ENCODE peak calls at places on chromosomes 16 and 17, in eight cellular contexts. Q is body of pancreas, F is HCT116, J is tibial nerve, S is adrenal gland, C is colonic mucosa, R is lower lobe of right lung, W is GM23248. M is an unnamed sample.

GRCh38 chr16:86988920-86989715 is 328.1 kb downstream of the C16orf95 start:
- DNase-seq in F (no peak), J (no peak), R (no peak), S (no peak), Q (no peak), C (no peak), W (no peak), M (peak)

GRCh38 chr17:10063730-10064221 is 134.6 kb downstream of the GAS7 start:
- DNase-seq in J (no peak), S (peak), Q (no peak), C (no peak), W (peak), R (peak), F (no peak), M (no peak)

GRCh38 chr17:40532520-40533253 is 31.3 kb upstream of the TNS4 start:
- DNase-seq in C (no peak), F (no peak), W (no peak), R (no peak), J (peak), Q (no peak), S (no peak), M (no peak)

GRCh38 chr17:36534117-36534880 is at the start of gene MYO19:
- DNase-seq in W (peak), R (peak), J (peak), Q (peak), S (peak), C (peak), F (peak), M (peak)

GRCh38 chr16:59633996-59634579 is 900.0 kb upstream of the GOT2 start:
- DNase-seq in C (no peak), J (no peak), R (no peak), S (no peak), F (no peak), W (peak), Q (no peak), M (no peak)

GRCh38 chr17:35891273-35891672 is 11.1 kb upstream of the CCL5 start:
- DNase-seq in C (no peak), R (no peak), W (no peak), J (no peak), Q (no peak), F (no peak), S (no peak), M (no peak)

GRCh38 chr16:80158766-80159165 is 382.0 kb upstream of the DYNLRB2 start:
- DNase-seq in F (no peak), R (no peak), W (peak), J (no peak), Q (no peak), C (no peak), S (no peak), M (no peak)

GRCh38 chr17:34499576-34499975 is 79.8 kb upstream of the TMEM132E start:
- DNase-seq in C (no peak), F (no peak), W (peak), J (no peak), S (no peak), Q (no peak), R (no peak), M (no peak)

GRCh38 chr16:22979038-22979437 is 165.1 kb downstream of the HS3ST2 start:
- DNase-seq in F (no peak), C (no peak), Q (no peak), S (no peak), W (no peak), J (no peak), R (no peak), M (no peak)

GRCh38 chr17:77315010-77315409 is 174.2 kb downstream of the SEC14L1 start:
- DNase-seq in C (no peak), J (no peak), W (no peak), F (no peak), R (peak), S (no peak), Q (no peak), M (no peak)

GRCh38 chr16:77193377-77193776 is 2.4 kb downstream of the MON1B start:
- DNase-seq in W (no peak), C (no peak), S (no peak), J (no peak), Q (no peak), F (no peak), R (no peak), M (no peak)

GRCh38 chr16:48206594-48207242 is 37.4 kb upstream of the LONP2 start:
- DNase-seq in R (no peak), S (no peak), F (no peak), C (no peak), Q (no peak), J (no peak), W (no peak), M (no peak)

GRCh38 chr17:50094753-50095616 is at the start of gene PDK2:
- DNase-seq in C (peak), W (peak), Q (peak), F (peak), J (peak), R (peak), S (peak), M (peak)

GRCh38 chr17:64219571-64219970 is 43.5 kb downstream of the TEX2 start:
- DNase-seq in W (no peak), F (no peak), R (no peak), Q (no peak), S (no peak), J (no peak), C (no peak), M (no peak)

GRCh38 chr17:194844-195602 is 13.6 kb upstream of the DOC2B start:
- DNase-seq in S (no peak), C (no peak), W (no peak), R (peak), F (no peak), Q (no peak), J (no peak), M (no peak)

GRCh38 chr17:63841350-63842172 is 924 bp downstream of the SMARCD2 start:
- DNase-seq in C (peak), R (peak), Q (peak), F (no peak), W (peak), S (peak), J (no peak), M (peak)

GRCh38 chr16:65069090-65069489 is 52.8 kb downstream of the CDH11 start:
- DNase-seq in F (no peak), R (no peak), W (peak), J (no peak), S (no peak), C (no peak), Q (no peak), M (no peak)

GRCh38 chr16:30112197-30113030 is 923 bp downstream of the GDPD3 start:
- DNase-seq in C (peak), J (no peak), Q (no peak), F (no peak), R (peak), S (peak), W (peak), M (no peak)

GRCh38 chr17:73231363-73231762 is 30.3 kb downstream of the CPSF4L start:
- DNase-seq in W (peak), S (peak), F (no peak), Q (no peak), J (no peak), R (no peak), C (peak), M (no peak)

GRCh38 chr16:30949655-30950515 is 1.0 kb downstream of the ORAI3 start:
- DNase-seq in F (peak), C (peak), S (peak), J (peak), W (peak), R (peak), Q (peak), M (peak)

GRCh38 chr17:31309525-31309924 is 4.3 kb downstream of the EVI2B start:
- DNase-seq in R (no peak), S (no peak), J (no peak), W (no peak), C (no peak), F (no peak), Q (no peak), M (no peak)

GRCh38 chr17:66904760-66905637 is 59.5 kb upstream of the CACNG4 start:
- DNase-seq in S (peak), C (no peak), Q (peak), F (no peak), J (no peak), W (peak), R (no peak), M (no peak)

GRCh38 chr16:53958481-53958880 is 254.5 kb downstream of the FTO start:
- DNase-seq in C (no peak), S (peak), R (no peak), F (no peak), W (no peak), J (no peak), Q (no peak), M (no peak)

GRCh38 chr16:12184419-12184831 is 207.9 kb downstream of the SNX29 start:
- DNase-seq in S (no peak), C (no peak), R (no peak), W (no peak), F (no peak), J (no peak), Q (no peak), M (no peak)

GRCh38 chr17:38672788-38673713 is 1.7 kb downstream of the EPOP start:
- DNase-seq in J (no peak), C (no peak), Q (no peak), S (no peak), F (no peak), R (no peak), W (no peak), M (no peak)

GRCh38 chr17:39757931-39758873 is 20.5 kb downstream of the GRB7 start:
- DNase-seq in S (no peak), R (no peak), W (peak), J (no peak), F (no peak), C (no peak), Q (no peak), M (no peak)

GRCh38 chr17:56274491-56274890 is 121.2 kb downstream of the ANKFN1 start:
- DNase-seq in W (no peak), Q (no peak), F (no peak), R (no peak), S (no peak), J (no peak), C (no peak), M (no peak)

GRCh38 chr17:39461911-39462641 is 790 bp downstream of the CDK12 start:
- DNase-seq in W (peak), S (peak), R (no peak), Q (peak), F (no peak), C (peak), J (no peak), M (no peak)

GRCh38 chr16:87822571-87822970 is 46.7 kb downstream of the SLC7A5 start:
- DNase-seq in S (no peak), Q (no peak), C (no peak), R (no peak), W (no peak), J (no peak), F (no peak), M (no peak)

GRCh38 chr17:27419156-27419555 is 37.1 kb upstream of the KSR1 start:
- DNase-seq in W (no peak), F (no peak), Q (no peak), S (no peak), C (no peak), R (no peak), J (no peak), M (no peak)

GRCh38 chr16:88629835-88630234 is 8.5 kb upstream of the IL17C start:
- DNase-seq in J (no peak), R (no peak), C (no peak), Q (no peak), F (no peak), S (no peak), W (no peak), M (no peak)

GRCh38 chr17:2828396-2829038 is 32.3 kb downstream of the RAP1GAP2 start:
- DNase-seq in Q (peak), C (peak), W (peak), R (peak), F (peak), S (peak), J (peak), M (no peak)
- H3K4me3 ChIP-seq in Q (no peak), C (no peak), W (no peak), R (no peak), F (no peak), S (no peak), J (no peak), M (no peak)

DNA sequence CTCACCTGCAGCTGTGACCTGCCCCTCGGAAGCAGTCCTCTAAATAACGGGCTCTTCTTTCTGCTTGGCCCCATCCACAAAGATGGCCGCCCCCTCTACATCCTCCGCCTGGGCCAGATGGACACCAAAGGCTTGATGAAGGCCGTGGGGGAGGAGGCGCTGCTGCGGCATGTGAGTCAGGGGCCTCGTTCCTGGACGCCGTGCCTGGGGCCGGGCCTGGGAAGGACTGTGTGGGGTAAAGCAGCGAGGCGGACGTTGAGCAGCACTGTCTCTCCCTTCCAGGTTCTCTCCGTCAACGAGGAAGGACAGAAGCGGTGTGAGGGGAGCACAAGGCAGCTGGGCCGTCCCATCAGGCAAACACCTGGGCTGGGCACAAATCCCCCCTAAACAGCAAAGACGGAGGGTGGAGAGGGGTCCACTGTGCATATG is 33.1 kb downstream of the NAGPA start:
- DNase-seq in J (no peak), S (no peak), Q (no peak), F (no peak), W (no peak), R (peak), C (no peak), M (no peak)
- H3K27ac ChIP-seq in J (no peak), S (no peak), Q (no peak), F (no peak), W (no peak), R (no peak), C (no peak), M (no peak)

GRCh38 chr17:42675348-42675983 is 1.3 kb downstream of the PLEKHH3 start:
- DNase-seq in F (no peak), S (no peak), C (no peak), Q (peak), R (no peak), J (no peak), W (no peak), M (no peak)

GRCh38 chr17:42673266-42673884 is 3.4 kb downstream of the PLEKHH3 start:
- DNase-seq in C (no peak), Q (no peak), S (no peak), F (no peak), W (no peak), J (no peak), R (no peak), M (no peak)

GRCh38 chr17:42674755-42675347 is 1.9 kb downstream of the PLEKHH3 start:
- DNase-seq in C (no peak), S (no peak), Q (peak), W (no peak), F (no peak), J (no peak), R (no peak), M (no peak)

GRCh38 chr17:42675984-42676423 is 790 bp downstream of the PLEKHH3 start:
- DNase-seq in S (peak), F (no peak), C (peak), R (peak), W (peak), Q (peak), J (no peak), M (peak)

GRCh38 chr17:42673885-42674754 is 2.7 kb downstream of the PLEKHH3 start:
- DNase-seq in F (no peak), W (peak), Q (no peak), S (peak), R (no peak), J (no peak), C (peak), M (no peak)
- H3K4me3 ChIP-seq in F (peak), W (peak), Q (peak), S (no peak), R (peak), J (peak), C (peak), M (peak)

GRCh38 chr17:2174471-2175293 is 119.8 kb downstream of the HIC1 start:
- DNase-seq in S (peak), F (no peak), J (peak), C (no peak), W (peak), Q (peak), R (peak), M (no peak)
- H3K27ac ChIP-seq in S (peak), F (no peak), J (no peak), C (peak), W (peak), Q (peak), R (peak), M (peak)

DNA sequence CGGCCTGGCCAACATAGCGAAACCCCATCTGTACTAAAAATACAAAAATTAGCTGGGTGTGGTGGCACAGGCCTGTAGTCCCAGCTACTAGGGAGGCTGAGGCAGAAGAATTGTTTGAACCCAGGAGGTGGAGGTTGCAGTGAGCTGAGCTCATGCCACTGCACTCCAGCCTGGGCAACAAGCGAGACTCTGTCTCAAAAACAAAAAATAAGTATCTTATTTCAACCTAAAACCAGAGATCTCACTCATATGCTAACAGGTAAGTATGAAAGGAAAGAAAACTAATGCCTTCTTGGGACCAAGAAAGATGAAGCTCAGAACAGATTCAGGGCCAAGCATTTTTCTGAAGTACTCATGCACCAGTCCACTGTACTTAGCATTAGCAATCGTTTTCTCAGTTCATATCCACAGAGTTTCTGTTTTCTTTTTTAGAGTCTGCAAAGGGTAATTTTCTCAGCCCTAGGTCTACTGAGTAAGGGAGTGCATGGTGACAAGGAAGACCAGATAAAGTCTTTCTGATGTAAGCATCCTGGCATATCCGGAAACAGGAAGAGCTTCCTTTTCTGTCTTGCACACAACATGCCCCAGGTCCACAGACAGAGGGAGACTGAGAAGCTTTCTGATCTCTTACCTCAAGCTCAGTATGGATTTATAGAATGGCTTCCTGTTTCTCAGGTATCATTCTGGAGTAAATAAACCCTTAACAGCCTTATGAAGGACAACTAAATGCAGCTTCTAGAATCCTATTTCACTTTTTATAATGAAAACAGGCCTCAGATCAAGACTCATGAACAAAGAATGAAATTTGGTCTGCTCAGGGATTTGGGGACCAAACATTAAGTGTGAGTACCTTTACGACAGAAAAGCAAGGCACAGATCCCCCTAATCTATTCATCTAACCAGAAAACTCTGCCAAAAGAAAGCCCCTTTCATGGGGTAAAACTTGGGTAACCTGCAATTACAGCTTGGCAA is 38.7 kb upstream of the FOXJ1 start:
- DNase-seq in R (no peak), W (peak), F (no peak), J (no peak), Q (no peak), C (no peak), S (no peak), M (no peak)
- H3K4me3 ChIP-seq in R (no peak), W (no peak), F (no peak), J (no peak), Q (no peak), C (no peak), S (no peak), M (no peak)

DNA sequence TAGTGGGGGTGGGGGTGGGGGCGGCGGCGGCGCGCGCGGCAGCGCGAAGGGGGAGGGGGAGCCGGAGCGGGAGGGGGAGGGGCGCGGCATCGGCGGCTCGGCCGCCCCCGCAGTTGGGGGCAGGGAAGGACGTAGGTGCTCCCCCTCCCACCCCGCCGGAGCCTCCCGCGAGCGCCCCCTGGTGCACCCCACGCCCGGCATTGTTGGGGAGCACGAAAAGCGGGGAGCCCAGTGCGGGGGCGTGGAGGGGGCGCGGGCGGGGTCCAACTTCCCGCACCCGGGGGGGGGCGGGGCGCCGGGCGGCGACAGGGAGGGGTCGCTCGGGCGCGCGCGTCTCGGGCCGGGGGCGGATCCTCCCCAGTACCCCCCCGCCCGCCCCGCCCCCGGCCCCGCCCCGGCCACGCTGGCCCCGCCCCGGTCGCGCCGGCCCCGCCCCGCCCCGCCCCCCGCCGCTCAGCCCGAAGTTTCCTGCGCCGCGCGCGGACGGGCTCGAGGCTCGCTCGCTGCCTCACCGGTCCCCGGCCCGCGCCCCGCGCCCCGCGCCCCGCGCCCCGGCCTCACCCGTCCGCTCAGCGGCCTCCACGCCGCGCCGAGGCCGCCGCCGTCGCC is at the start of gene CACNA1H:
- DNase-seq in W (peak), Q (no peak), C (no peak), F (no peak), J (no peak), R (no peak), S (peak), M (no peak)
- H3K27ac ChIP-seq in W (no peak), Q (no peak), C (peak), F (peak), J (no peak), R (no peak), S (no peak), M (no peak)

GRCh38 chr17:41813039-41813680 is 356 bp downstream of the FKBP10 start:
- DNase-seq in S (no peak), F (no peak), J (no peak), W (peak), Q (no peak), R (no peak), C (no peak), M (no peak)
- H3K4me3 ChIP-seq in S (no peak), F (peak), J (peak), W (peak), Q (no peak), R (peak), C (peak), M (peak)

DNA sequence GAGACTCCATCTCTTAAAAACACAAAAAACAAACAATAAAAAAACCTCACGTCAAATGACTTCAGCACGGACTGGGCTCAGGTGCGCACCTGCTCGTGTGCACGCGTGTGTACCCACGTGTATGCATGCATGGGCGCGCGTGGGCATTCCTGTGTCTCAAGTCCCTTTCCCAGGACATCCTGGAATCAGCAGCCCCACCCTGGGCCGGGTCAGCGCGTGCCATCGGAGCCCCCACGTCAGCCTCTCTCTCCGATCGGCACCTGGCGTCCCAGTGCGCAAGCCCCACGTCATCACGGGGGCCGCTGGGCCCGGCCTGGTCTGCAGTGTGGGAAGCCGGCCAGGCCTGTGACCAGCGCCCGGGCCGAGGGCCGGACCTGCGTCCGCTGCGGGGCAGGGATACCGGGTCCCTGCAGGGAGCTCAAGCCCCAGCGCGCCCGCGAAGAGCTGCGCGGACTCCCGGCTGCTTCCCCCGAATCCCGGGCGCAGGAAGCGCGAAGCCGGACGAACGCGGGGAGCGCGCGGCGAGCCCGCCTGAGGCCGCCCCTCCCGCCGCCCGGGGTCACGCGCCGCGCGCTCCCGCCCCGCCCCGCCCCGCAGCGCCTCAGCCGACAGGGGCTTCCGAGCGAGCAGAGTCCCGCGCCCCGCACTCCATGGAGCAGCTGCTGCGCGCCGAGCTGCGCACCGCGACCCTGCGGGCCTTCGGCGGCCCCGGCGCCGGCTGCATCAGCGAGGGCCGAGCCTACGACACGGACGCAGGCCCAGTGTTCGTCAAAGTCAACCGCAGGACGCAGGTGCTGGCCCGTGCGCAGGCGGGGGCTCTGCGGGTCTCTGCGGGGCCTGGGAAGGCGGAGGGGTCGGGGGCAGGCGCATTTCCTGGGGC is at the start of gene FN3K:
- DNase-seq in R (peak), J (peak), Q (peak), F (no peak), W (peak), S (peak), C (peak), M (no peak)
- H3K27ac ChIP-seq in R (peak), J (peak), Q (peak), F (no peak), W (no peak), S (peak), C (peak), M (peak)

M was measured in breast epithelium.